ENCODE peak calls at places on chromosomes 5 and 9, in ten cellular contexts. D, V, W, R, B, H, I, E, N and A are unnamed samples.

GRCh38 chr5:136811551-136811950 is 446.2 kb upstream of the TRPC7 start:
- DNase-seq in D (no peak), V (peak), W (peak), R (no peak), B (no peak), H (no peak), I (peak), E (no peak), N (no peak), A (no peak)

GRCh38 chr5:141641634-141642278 is 5.0 kb downstream of the RELL2 start:
- DNase-seq in D (no peak), V (no peak), W (peak), R (no peak), B (no peak), H (no peak), I (peak), E (no peak), N (no peak), A (no peak)

GRCh38 chr9:113978954-113979712 is 99.0 kb downstream of the AMBP start:
- DNase-seq in D (no peak), V (no peak), W (no peak), R (no peak), B (no peak), H (no peak), I (peak), E (no peak), N (no peak), A (no peak)

GRCh38 chr5:179343902-179344300 is 1.4 kb downstream of the ADAMTS2 start:
- DNase-seq in D (peak), V (peak), W (no peak), R (no peak), B (no peak), H (no peak), I (peak), E (no peak), N (no peak), A (peak)

GRCh38 chr5:112201141-112201540 is 217.9 kb downstream of the EPB41L4A start:
- DNase-seq in D (no peak), V (no peak), W (no peak), R (no peak), B (no peak), H (no peak), I (no peak), E (no peak), N (no peak), A (no peak)

GRCh38 chr5:87650284-87650683 is 237.6 kb upstream of the CCNH start:
- DNase-seq in D (no peak), V (no peak), W (no peak), R (no peak), B (no peak), H (no peak), I (no peak), E (no peak), N (no peak), A (no peak)

GRCh38 chr5:109907189-109907588 is 217.5 kb downstream of the MAN2A1 start:
- DNase-seq in D (no peak), V (no peak), W (no peak), R (no peak), B (no peak), H (no peak), I (no peak), E (no peak), N (no peak), A (no peak)

GRCh38 chr9:112747094-112747493 is 3.5 kb upstream of the SNX30 start:
- DNase-seq in D (no peak), V (no peak), W (no peak), R (no peak), B (no peak), H (no peak), I (no peak), E (no peak), N (peak), A (no peak)

GRCh38 chr9:136857166-136857565 is 5.0 kb downstream of the MAMDC4 start:
- DNase-seq in D (no peak), V (no peak), W (no peak), R (no peak), B (no peak), H (peak), I (no peak), E (no peak), N (no peak), A (no peak)

GRCh38 chr9:130137870-130138653 is 34.1 kb upstream of the NCS1 start:
- DNase-seq in D (peak), V (peak), W (peak), R (no peak), B (peak), H (no peak), I (peak), E (peak), N (no peak), A (peak)

GRCh38 chr5:161545701-161546462 is 643 bp downstream of the GABRB2 start:
- DNase-seq in D (no peak), V (no peak), W (no peak), R (no peak), B (no peak), H (no peak), I (no peak), E (no peak), N (no peak), A (peak)

GRCh38 chr5:172110921-172111873 is 76.8 kb downstream of the STK10 start:
- DNase-seq in D (no peak), V (peak), W (no peak), R (no peak), B (peak), H (peak), I (peak), E (no peak), N (no peak), A (peak)

GRCh38 chr5:38163636-38164237 is 94.6 kb upstream of the EGFLAM start:
- DNase-seq in D (no peak), V (no peak), W (no peak), R (no peak), B (no peak), H (no peak), I (no peak), E (no peak), N (no peak), A (no peak)

GRCh38 chr5:62494772-62495171 is 82.2 kb downstream of the IPO11 start:
- DNase-seq in D (no peak), V (no peak), W (no peak), R (no peak), B (no peak), H (no peak), I (no peak), E (no peak), N (no peak), A (no peak)

GRCh38 chr9:134657666-134658377 is 16.2 kb downstream of the COL5A1 start:
- DNase-seq in D (no peak), V (peak), W (no peak), R (no peak), B (no peak), H (no peak), I (no peak), E (peak), N (no peak), A (no peak)

GRCh38 chr5:177446184-177447065 is at the start of gene PRR7:
- DNase-seq in D (peak), V (peak), W (peak), R (no peak), B (peak), H (peak), I (peak), E (no peak), N (peak), A (peak)

GRCh38 chr5:59491944-59492343 is 401.6 kb downstream of the PDE4D start:
- DNase-seq in D (no peak), V (no peak), W (no peak), R (no peak), B (no peak), H (no peak), I (no peak), E (no peak), N (no peak), A (no peak)

GRCh38 chr5:151079838-151080619 is 805 bp downstream of the TNIP1 start:
- DNase-seq in D (no peak), V (no peak), W (peak), R (no peak), B (no peak), H (no peak), I (peak), E (no peak), N (no peak), A (no peak)

GRCh38 chr9:123456011-123456410 is 100.0 kb downstream of the CRB2 start:
- DNase-seq in D (no peak), V (no peak), W (no peak), R (no peak), B (no peak), H (no peak), I (no peak), E (peak), N (no peak), A (no peak)

GRCh38 chr9:81777514-81777913 is 88.2 kb upstream of the TLE1 start:
- DNase-seq in D (no peak), V (no peak), W (no peak), R (no peak), B (no peak), H (no peak), I (no peak), E (no peak), N (no peak), A (no peak)

GRCh38 chr9:117677578-117677977 is 26.6 kb upstream of the TLR4 start:
- DNase-seq in D (no peak), V (no peak), W (no peak), R (no peak), B (no peak), H (no peak), I (no peak), E (no peak), N (no peak), A (no peak)

GRCh38 chr5:119347996-119348395 is 7.8 kb upstream of the TNFAIP8 start:
- DNase-seq in D (no peak), V (no peak), W (no peak), R (no peak), B (no peak), H (no peak), I (peak), E (no peak), N (no peak), A (no peak)

GRCh38 chr9:16928179-16928945 is 57.9 kb upstream of the BNC2 start:
- DNase-seq in D (no peak), V (no peak), W (peak), R (no peak), B (no peak), H (no peak), I (peak), E (no peak), N (no peak), A (peak)

GRCh38 chr5:172509405-172509781 is 55.1 kb upstream of the SH3PXD2B start:
- DNase-seq in D (peak), V (no peak), W (no peak), R (no peak), B (no peak), H (no peak), I (no peak), E (no peak), N (no peak), A (peak)

GRCh38 chr5:157106668-157107461 is 2.0 kb downstream of the HAVCR2 start:
- DNase-seq in D (no peak), V (peak), W (no peak), R (peak), B (peak), H (peak), I (peak), E (no peak), N (no peak), A (no peak)

GRCh38 chr5:73701566-73701965 is 75.6 kb downstream of the ARHGEF28 start:
- DNase-seq in D (no peak), V (no peak), W (no peak), R (no peak), B (no peak), H (no peak), I (no peak), E (no peak), N (no peak), A (no peak)

GRCh38 chr9:94717656-94718225 is 8.8 kb upstream of the AOPEP start:
- DNase-seq in D (no peak), V (no peak), W (no peak), R (no peak), B (no peak), H (no peak), I (peak), E (no peak), N (no peak), A (peak)

GRCh38 chr5:52580921-52581320 is 206.8 kb upstream of the ITGA1 start:
- DNase-seq in D (no peak), V (no peak), W (no peak), R (no peak), B (no peak), H (peak), I (peak), E (no peak), N (no peak), A (no peak)

GRCh38 chr5:173887610-173888472 is at the start of gene CPEB4:
- DNase-seq in D (peak), V (peak), W (peak), R (peak), B (peak), H (peak), I (peak), E (peak), N (peak), A (peak)

GRCh38 chr5:3375586-3376311 is 219.9 kb upstream of the IRX1 start:
- DNase-seq in D (no peak), V (no peak), W (no peak), R (no peak), B (peak), H (peak), I (no peak), E (no peak), N (no peak), A (no peak)

GRCh38 chr9:127534250-127534649 is 77.8 kb upstream of the STXBP1 start:
- DNase-seq in D (no peak), V (no peak), W (no peak), R (no peak), B (no peak), H (no peak), I (no peak), E (no peak), N (no peak), A (no peak)

GRCh38 chr9:127535834-127536233 is 76.2 kb upstream of the STXBP1 start:
- DNase-seq in D (no peak), V (peak), W (no peak), R (no peak), B (no peak), H (no peak), I (peak), E (no peak), N (no peak), A (no peak)

GRCh38 chr9:127536499-127536898 is 75.6 kb upstream of the STXBP1 start:
- DNase-seq in D (no peak), V (no peak), W (no peak), R (no peak), B (no peak), H (no peak), I (no peak), E (no peak), N (no peak), A (no peak)

GRCh38 chr9:127534931-127535330 is 77.1 kb upstream of the STXBP1 start:
- DNase-seq in D (no peak), V (peak), W (no peak), R (no peak), B (no peak), H (no peak), I (no peak), E (no peak), N (no peak), A (no peak)

DNA sequence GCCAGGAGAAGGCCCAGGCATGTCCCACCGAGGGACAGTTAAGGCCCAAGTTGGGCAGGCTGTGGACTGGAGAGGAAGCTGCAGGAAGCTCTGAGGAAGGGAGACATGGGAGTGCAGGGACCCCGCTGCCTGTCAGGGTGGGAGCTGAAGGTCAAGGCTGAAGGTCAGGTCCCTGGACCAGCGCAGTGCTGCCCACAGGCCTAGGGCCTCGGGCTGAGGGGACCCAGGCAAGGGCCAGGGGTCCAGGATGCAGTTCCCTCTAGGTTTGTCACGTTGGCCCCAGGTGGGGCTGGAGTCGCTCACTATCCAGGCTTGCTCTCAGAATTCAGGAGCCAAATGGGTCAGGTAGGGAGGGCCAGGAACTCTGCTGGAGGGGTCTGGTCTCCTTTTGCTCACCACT is 76.7 kb upstream of the STXBP1 start:
- DNase-seq in D (no peak), V (peak), W (no peak), R (no peak), B (no peak), H (no peak), I (no peak), E (no peak), N (no peak), A (no peak)
- H3K27ac ChIP-seq in D (peak), V (no peak), W (no peak), R (peak), B (peak), H (peak), I (peak), E (peak), N (no peak), A (peak)

GRCh38 chr9:12882430-12882829 is 107.6 kb downstream of the LURAP1L start:
- DNase-seq in D (no peak), V (no peak), W (no peak), R (no peak), B (no peak), H (no peak), I (peak), E (no peak), N (no peak), A (no peak)

GRCh38 chr9:12876872-12877271 is 102.1 kb downstream of the LURAP1L start:
- DNase-seq in D (no peak), V (no peak), W (no peak), R (no peak), B (no peak), H (no peak), I (no peak), E (no peak), N (no peak), A (no peak)

GRCh38 chr9:12884736-12885395 is 110.0 kb downstream of the LURAP1L start:
- DNase-seq in D (no peak), V (no peak), W (peak), R (no peak), B (peak), H (no peak), I (peak), E (no peak), N (no peak), A (no peak)

GRCh38 chr9:12878342-12878978 is 103.6 kb downstream of the LURAP1L start:
- DNase-seq in D (no peak), V (no peak), W (no peak), R (no peak), B (no peak), H (no peak), I (peak), E (no peak), N (no peak), A (no peak)

GRCh38 chr9:12880406-12881016 is 105.7 kb downstream of the LURAP1L start:
- DNase-seq in D (no peak), V (no peak), W (no peak), R (no peak), B (no peak), H (no peak), I (peak), E (no peak), N (no peak), A (no peak)
- TF ChIP-seq CTCF in D (no peak), V (no peak), W (no peak), R (no peak), B (no peak), H (no peak), I (no peak), E (no peak), N (no peak), A (no peak)

DNA sequence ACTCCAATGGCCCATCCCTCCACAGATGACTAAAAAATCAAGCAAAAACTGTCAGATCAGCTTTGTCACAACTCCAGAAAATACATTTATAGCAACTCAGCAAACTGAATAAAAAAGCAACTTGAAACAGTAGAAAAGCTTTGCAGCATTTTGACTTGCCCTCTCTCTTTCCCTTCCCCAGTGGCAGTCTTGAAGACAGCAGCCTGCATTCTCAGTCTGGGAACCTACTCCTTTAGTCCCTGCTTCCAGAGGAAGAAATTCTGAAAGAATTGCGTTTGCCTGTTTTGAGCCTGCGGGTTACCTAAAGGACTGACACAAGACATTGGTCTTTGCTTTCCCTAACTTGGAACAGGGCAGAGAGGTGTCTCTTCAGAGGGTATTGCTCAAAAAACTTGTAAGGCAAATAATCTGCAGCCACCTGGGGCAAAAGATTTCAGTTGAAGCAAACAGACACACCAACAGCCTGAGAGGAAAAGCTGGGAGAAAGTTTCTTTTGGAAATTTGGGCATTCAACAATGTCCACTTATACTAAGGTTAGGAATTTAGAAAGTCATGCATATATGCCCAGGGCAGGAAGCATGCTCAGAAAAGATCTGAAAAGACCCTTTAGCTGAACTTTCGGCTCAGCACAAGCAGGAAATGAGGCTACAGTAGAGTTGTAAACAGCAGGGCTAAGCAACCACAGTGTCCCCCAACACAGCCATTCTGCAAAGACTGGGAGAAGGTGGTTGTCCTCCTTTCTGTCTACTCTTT is 15.2 kb upstream of the SLC35D2 start:
- DNase-seq in D (no peak), V (no peak), W (no peak), R (no peak), B (no peak), H (peak), I (no peak), E (no peak), N (no peak), A (no peak)
- H3K27ac ChIP-seq in D (no peak), V (no peak), W (no peak), R (no peak), B (no peak), H (no peak), I (no peak), E (no peak), N (no peak), A (peak)

GRCh38 chr5:124289641-124290201 is 456.7 kb downstream of the ZNF608 start:
- DNase-seq in D (no peak), V (no peak), W (no peak), R (no peak), B (peak), H (peak), I (no peak), E (no peak), N (peak), A (peak)
- TF ChIP-seq CTCF in D (no peak), V (no peak), W (no peak), R (no peak), B (peak), H (no peak), I (no peak), E (no peak), N (no peak), A (peak)

GRCh38 chr5:72156921-72157320 is 49.6 kb downstream of the MAP1B start:
- DNase-seq in D (no peak), V (no peak), W (no peak), R (no peak), B (no peak), H (no peak), I (peak), E (no peak), N (no peak), A (no peak)
- H3K27ac ChIP-seq in D (peak), V (no peak), W (no peak), R (peak), B (no peak), H (peak), I (peak), E (peak), N (peak), A (no peak)

GRCh38 chr9:7172445-7173115 is 414.8 kb downstream of the KDM4C start:
- DNase-seq in D (no peak), V (no peak), W (no peak), R (no peak), B (no peak), H (no peak), I (peak), E (no peak), N (no peak), A (no peak)
- TF ChIP-seq CTCF in D (no peak), V (no peak), W (no peak), R (no peak), B (no peak), H (no peak), I (no peak), E (no peak), N (no peak), A (no peak)

DNA sequence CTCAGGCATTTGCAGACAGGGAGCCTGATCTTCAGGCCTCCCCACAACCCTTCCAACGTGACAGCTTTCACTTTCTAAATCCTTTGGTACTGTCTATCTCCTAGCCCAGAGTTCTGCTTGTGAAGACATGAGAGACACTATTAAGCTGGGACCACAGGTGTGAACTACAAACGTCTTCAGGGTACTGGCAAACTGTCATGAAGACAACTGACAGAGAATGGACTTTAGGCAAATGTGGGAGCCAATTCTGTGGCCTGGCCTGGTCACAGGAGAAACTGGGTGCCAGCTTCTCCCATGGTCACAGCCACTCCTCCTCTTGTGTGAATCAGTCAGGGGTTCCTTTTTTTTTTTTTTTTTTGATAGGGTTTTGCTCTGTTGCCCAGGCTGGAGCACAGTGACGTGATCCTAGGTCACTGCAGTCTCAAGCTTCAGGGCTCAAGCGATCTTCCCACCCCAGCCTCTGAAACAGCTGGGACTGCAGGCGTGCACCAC is 10.4 kb downstream of the TRIM14 start:
- DNase-seq in D (no peak), V (no peak), W (no peak), R (no peak), B (no peak), H (no peak), I (no peak), E (no peak), N (no peak), A (no peak)
- H3K27ac ChIP-seq in D (no peak), V (no peak), W (no peak), R (no peak), B (no peak), H (peak), I (no peak), E (no peak), N (no peak), A (no peak)